ENCODE peak calls at places on chromosome 4, in six cellular contexts. G is IMR-90, E is hepatocyte, P is neuronal stem cell, O is mesenchymal stem cell, Y is astrocyte. S is an unnamed sample. For H3K4me1, the result is how much of the 10 kb centered on the place peaks cover.

GRCh38 chr4:2938906-2939305 is 24.3 kb downstream of the NOP14 start:
- DNase-seq in G (no peak), Y (no peak), P (no peak), O (no peak), E (no peak), S (no peak)

GRCh38 chr4:112813790-112814189 is 176.8 kb downstream of the LARP7 start:
- DNase-seq in G (peak), O (peak), Y (peak), E (no peak), P (peak), S (no peak)

GRCh38 chr4:150149381-150149780 is 71.1 kb downstream of the DCLK2 start:
- DNase-seq in Y (peak), G (no peak), P (no peak), E (no peak), O (no peak), S (no peak)

GRCh38 chr4:156547891-156548290 is 423.7 kb downstream of the PDGFC start:
- DNase-seq in O (peak), E (no peak), G (peak), P (no peak), Y (no peak), S (no peak)

GRCh38 chr4:11614426-11614825 is 185.7 kb upstream of the HS3ST1 start:
- DNase-seq in E (peak), G (peak), O (no peak), Y (peak), P (no peak), S (no peak)

GRCh38 chr4:40630335-40631021 is 814 bp upstream of the RBM47 start:
- DNase-seq in O (no peak), P (no peak), E (peak), G (no peak), Y (no peak), S (no peak)

GRCh38 chr4:168636506-168637176 is 139.8 kb downstream of the PALLD start:
- DNase-seq in E (no peak), Y (peak), P (no peak), G (peak), O (peak), S (peak)

GRCh38 chr4:138039010-138039409 is 203.1 kb downstream of the SLC7A11 start:
- DNase-seq in P (no peak), O (peak), E (no peak), Y (peak), G (peak), S (peak)

GRCh38 chr4:162610116-162610515 is 446.3 kb upstream of the FSTL5 start:
- DNase-seq in E (no peak), P (peak), G (no peak), Y (no peak), O (no peak), S (no peak)

GRCh38 chr4:37885496-37885895 is 5.4 kb upstream of the TBC1D1 start:
- DNase-seq in O (no peak), E (peak), P (no peak), G (peak), Y (peak), S (no peak)

GRCh38 chr4:31482691-31483090 is 762.5 kb downstream of the PCDH7 start:
- DNase-seq in Y (no peak), G (no peak), E (no peak), O (no peak), P (no peak), S (no peak)

GRCh38 chr4:147361726-147362125 is 119.2 kb upstream of the EDNRA start:
- DNase-seq in G (peak), P (no peak), O (peak), Y (peak), E (peak), S (peak)

GRCh38 chr4:149715822-149716585 is 99.6 kb downstream of the IQCM start:
- DNase-seq in P (no peak), G (no peak), Y (no peak), O (no peak), E (no peak), S (no peak)

GRCh38 chr4:85496146-85496849 is 21.3 kb downstream of the ARHGAP24 start:
- DNase-seq in G (no peak), E (no peak), Y (peak), P (no peak), O (peak), S (no peak)

GRCh38 chr4:48665555-48666186 is 114.4 kb downstream of the FRYL start:
- DNase-seq in O (no peak), E (no peak), G (peak), Y (peak), P (no peak), S (no peak)

GRCh38 chr4:113300384-113301011 is 251.0 kb downstream of the ANK2 start:
- DNase-seq in G (peak), E (peak), O (peak), Y (peak), P (no peak), S (peak)

GRCh38 chr4:67927251-67927650 is 36.0 kb downstream of the TMPRSS11A start:
- DNase-seq in G (no peak), E (no peak), P (no peak), Y (no peak), O (no peak), S (no peak)

GRCh38 chr4:67926485-67926884 is 36.8 kb downstream of the TMPRSS11A start:
- DNase-seq in O (no peak), P (no peak), Y (no peak), G (no peak), E (no peak), S (no peak)

GRCh38 chr4:67918428-67918827 is 34.6 kb upstream of the TMPRSS11D start:
- DNase-seq in G (no peak), E (no peak), O (no peak), P (no peak), Y (no peak), S (no peak)

GRCh38 chr4:67928547-67928946 is 34.7 kb downstream of the TMPRSS11A start:
- DNase-seq in G (no peak), O (no peak), P (no peak), E (no peak), Y (peak), S (peak)

GRCh38 chr4:67922697-67923096 is 38.9 kb upstream of the TMPRSS11D start:
- DNase-seq in O (no peak), Y (peak), E (no peak), G (no peak), P (no peak), S (no peak)
- H2AFZ ChIP-seq in O (no peak), Y (no peak), E (no peak), G (no peak), P (no peak), S (no peak)

DNA sequence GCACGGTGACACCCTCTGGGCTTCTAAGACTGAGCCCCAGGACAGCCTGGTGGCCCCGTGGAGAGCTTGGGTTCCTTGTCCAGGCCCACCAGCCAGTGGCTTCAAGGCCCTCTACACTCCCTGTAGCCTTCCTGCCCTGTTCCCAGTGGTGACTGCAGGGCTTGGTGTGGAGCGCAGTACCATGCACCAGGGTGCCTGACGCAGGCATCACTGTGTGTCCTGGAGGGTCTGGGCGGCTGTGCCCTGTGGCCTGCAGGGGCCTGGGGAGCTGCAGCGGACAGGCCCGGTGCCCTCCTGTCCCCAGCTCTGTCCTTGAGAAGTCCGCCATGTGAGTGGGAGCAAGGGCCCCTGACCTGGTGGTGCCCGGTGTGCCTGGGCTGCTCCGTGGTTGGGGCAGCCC is 4.3 kb downstream of the FGFRL1 start:
- DNase-seq in E (no peak), G (no peak), O (no peak), Y (no peak), P (no peak), S (no peak)
- H3K4me1 ChIP-seq in E (under half), G (under half), O (half or more), Y (under half), P (half or more), S (under half)

GRCh38 chr4:166280642-166281041 is 407.6 kb downstream of the TLL1 start:
- DNase-seq in E (no peak), G (no peak), O (no peak), Y (no peak), P (no peak), S (no peak)
- H2AFZ ChIP-seq in E (no peak), G (no peak), O (no peak), Y (no peak), P (no peak), S (no peak)

DNA sequence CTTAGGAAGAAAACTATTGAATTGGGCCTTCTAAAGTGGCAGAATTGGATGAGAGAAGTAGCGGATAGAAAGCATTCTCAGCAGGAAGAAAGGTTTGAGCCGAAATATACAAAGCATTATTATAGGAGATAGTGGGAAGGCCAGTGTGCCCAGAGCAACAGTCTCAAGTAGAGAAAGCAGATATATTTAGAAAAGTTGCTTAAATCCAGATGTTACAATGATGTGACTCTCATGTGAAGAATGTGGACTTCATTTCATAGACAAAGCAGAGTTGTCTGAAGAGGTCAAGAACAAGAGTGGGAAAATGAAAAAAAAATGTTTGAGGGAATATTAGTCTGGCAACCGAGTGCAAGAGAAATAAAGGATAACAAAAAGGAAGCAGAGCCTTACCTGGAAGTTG is 66.9 kb downstream of the SYNPO2 start:
- DNase-seq in P (no peak), G (no peak), E (no peak), Y (no peak), O (no peak), S (no peak)
- H3K4me1 ChIP-seq in P (under half), G (under half), E (under half), Y (under half), O (under half), S (under half)

GRCh38 chr4:6582889-6583504 is 8.0 kb downstream of the MAN2B2 start:
- DNase-seq in P (no peak), G (peak), E (no peak), Y (peak), O (peak), S (peak)
- H2AFZ ChIP-seq in P (peak), G (peak), E (no peak), Y (no peak), O (no peak), S (no peak)

DNA sequence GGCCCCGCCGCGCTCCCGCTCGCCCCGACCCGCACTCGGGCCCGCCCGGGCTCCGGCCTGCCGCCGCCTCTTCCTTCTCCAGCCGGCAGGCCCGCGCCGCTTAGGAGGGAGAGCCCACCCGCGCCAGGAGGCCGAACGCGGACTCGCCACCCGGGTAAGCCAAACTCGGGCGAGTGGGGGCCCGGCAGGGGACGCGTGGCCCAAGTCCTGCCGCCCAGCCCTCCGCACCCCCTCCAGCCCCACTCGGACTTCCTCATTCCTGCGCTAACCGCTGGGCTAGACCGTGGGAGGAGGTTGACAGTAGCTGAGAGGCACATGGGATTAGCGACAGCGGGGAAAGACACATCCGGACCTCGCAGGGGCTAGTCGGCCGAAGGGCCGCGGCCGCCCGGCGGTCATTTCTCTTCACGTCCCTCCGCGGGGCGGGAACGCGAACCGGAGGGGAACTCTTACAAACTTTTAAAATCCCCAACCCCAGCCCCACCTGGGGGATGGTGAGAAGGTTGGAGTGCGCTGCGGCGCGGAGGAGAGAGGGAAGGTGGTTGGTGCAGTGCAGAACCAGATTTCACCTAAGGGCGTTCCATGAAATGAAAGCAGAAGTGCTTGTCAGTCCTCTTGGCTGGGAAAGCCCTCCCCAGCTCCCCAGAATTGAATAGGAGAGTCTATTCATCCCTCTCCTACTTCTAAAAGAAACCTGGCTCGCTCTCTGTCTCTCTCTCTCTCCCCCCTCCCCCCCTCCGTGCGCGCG is 650 bp downstream of the NFKB1 start:
- DNase-seq in Y (peak), E (peak), O (peak), G (peak), P (peak), S (peak)
- H3K4me1 ChIP-seq in Y (under half), E (under half), O (under half), G (under half), P (under half), S (under half)

DNA sequence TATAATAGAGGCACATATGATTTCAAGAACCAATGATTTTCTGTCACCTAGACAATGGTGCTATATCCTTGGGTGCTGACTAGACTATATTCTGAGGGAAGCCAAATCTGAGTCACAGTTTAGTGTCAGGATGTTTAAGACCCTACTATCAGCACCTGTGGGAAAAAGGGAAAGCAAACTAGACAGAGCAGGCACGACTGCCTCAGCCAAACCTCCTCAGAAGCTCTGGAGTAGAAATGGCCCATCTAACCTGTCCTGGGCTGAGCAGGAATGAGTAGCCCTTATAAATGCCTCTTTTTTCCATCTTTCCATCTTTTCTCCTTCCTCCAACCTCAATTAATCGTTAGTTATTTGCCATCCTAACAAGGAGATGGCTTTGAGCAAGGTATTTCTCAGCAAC is 80.4 kb upstream of the TECRL start:
- DNase-seq in P (no peak), O (no peak), G (no peak), Y (no peak), E (no peak), S (no peak)
- H2AFZ ChIP-seq in P (no peak), O (no peak), G (no peak), Y (no peak), E (no peak), S (no peak)

DNA sequence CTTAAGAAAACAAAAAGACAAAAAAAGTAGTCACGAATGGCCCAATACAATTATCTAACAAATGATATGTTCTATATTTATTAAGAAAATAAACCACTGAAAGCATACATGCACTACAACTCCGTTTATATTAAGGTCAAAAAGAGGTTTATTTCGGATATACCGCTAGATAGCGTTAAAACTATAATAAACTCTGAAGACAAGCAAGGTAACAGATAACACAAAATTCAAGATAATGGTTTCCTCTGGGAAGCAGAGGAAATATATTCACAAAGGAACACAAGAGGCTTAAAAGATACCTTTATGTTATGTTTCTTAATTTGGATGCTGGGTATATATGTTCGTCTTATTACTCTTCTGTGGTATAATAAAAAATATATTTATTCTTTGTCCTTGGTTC is 4.7 kb upstream of the FAM200B start:
- DNase-seq in Y (no peak), O (no peak), G (no peak), P (no peak), E (no peak), S (no peak)
- H3K4me1 ChIP-seq in Y (under half), O (under half), G (under half), P (under half), E (under half), S (under half)

S was measured in endothelial cell of umbilical vein.